ENCODE peak calls at places on chromosomes 6 and 20, in seven cellular contexts. O is stimulated activated CD4-positive, alpha-beta T cell treated with anti-CD3 and anti-CD28 coated beads, Interleukin-1b, Interleukin-23, amount 100 ng/mL, for 1 hour; P is coronary artery; L is Calu3; D is MCF 10A; N is CD8-positive, alpha-beta T cell; C is stromal cell of bone marrow. R is an unnamed sample.
A peak's percentile ranks its signal among the peaks of the same experiment; 100 is the strongest.

GRCh38 chr20:31712564-31713311 is 9.9 kb downstream of the BCL2L1 start:
- DNase-seq in O (no peak), P (peak; percentile 96), L (peak; percentile 91), D (peak; percentile 92), N (no peak), C (no peak), R (no peak)

GRCh38 chr6:98067375-98067774 is 767.0 kb upstream of the POU3F2 start:
- DNase-seq in O (no peak), P (no peak), L (no peak), D (no peak), N (no peak), C (no peak), R (no peak)

GRCh38 chr20:2005831-2006426 is 12.1 kb upstream of the PDYN start:
- DNase-seq in O (no peak), P (peak; percentile 31), L (peak; percentile 73), D (peak; percentile 63), N (peak; percentile 48), C (peak; percentile 18), R (peak; percentile 35)

GRCh38 chr6:158417760-158418098 is 105.5 kb downstream of the TULP4 start:
- DNase-seq in O (no peak), P (no peak), L (peak; percentile 40), D (peak; percentile 46), N (no peak), C (peak; percentile 48), R (no peak)

GRCh38 chr20:59603727-59604608 is at the start of gene PHACTR3:
- DNase-seq in O (no peak), P (no peak), L (no peak), D (no peak), N (no peak), C (no peak), R (no peak)

GRCh38 chr6:45591306-45591705 is 213.6 kb upstream of the SUPT3H start:
- DNase-seq in O (no peak), P (no peak), L (no peak), D (peak; percentile 48), N (no peak), C (no peak), R (no peak)

GRCh38 chr6:148611213-148611612 is 135.6 kb upstream of the UST start:
- DNase-seq in O (no peak), P (peak; percentile 77), L (no peak), D (peak; percentile 90), N (no peak), C (peak; percentile 81), R (no peak)

GRCh38 chr6:166637806-166638458 is 10.9 kb upstream of the RPS6KA2 start:
- DNase-seq in O (no peak), P (peak; percentile 57), L (no peak), D (no peak), N (no peak), C (no peak), R (no peak)

GRCh38 chr20:12928755-12929401 is 79.9 kb upstream of the SPTLC3 start:
- DNase-seq in O (no peak), P (no peak), L (peak; percentile 20), D (peak; percentile 50), N (no peak), C (peak; percentile 56), R (no peak)

GRCh38 chr6:46115634-46116033 is 14.2 kb upstream of the ENPP4 start:
- DNase-seq in O (no peak), P (no peak), L (no peak), D (no peak), N (no peak), C (no peak), R (no peak)

GRCh38 chr6:159469449-159469848 is 223.6 kb downstream of the SOD2 start:
- DNase-seq in O (no peak), P (no peak), L (no peak), D (no peak), N (no peak), C (no peak), R (no peak)

GRCh38 chr6:132190815-132191175 is 210.5 kb downstream of the MOXD1 start:
- DNase-seq in O (no peak), P (no peak), L (no peak), D (peak; percentile 60), N (no peak), C (peak; percentile 85), R (no peak)